ENCODE peak calls at places on chromosomes 12 and 14, in six cellular contexts. X is K562, T is A549, M is NB4, H is GM12878, S is HepG2. U is an unnamed sample.

GRCh38 chr12:76374395-76375020 is 26.3 kb upstream of the BBS10 start:
- DNase-seq in T (peak; percentile 5), M (no peak), H (no peak), X (no peak), S (no peak), U (no peak)

GRCh38 chr12:79725987-79726386 is 35.2 kb upstream of the PAWR start:
- DNase-seq in M (no peak), S (no peak), H (no peak), T (no peak), X (no peak), U (no peak)

GRCh38 chr14:67459336-67459735 is 29.2 kb downstream of the TMEM229B start:
- DNase-seq in S (no peak), X (no peak), H (no peak), T (no peak), M (no peak), U (no peak)

GRCh38 chr14:104320611-104321086 is 182.3 kb downstream of the KIF26A start:
- DNase-seq in S (no peak), M (no peak), T (no peak), X (no peak), H (no peak), U (no peak)

GRCh38 chr12:13913371-13913770 is 68.0 kb downstream of the GRIN2B start:
- DNase-seq in H (no peak), X (no peak), S (no peak), T (peak; percentile 50), M (peak; percentile 5), U (no peak)

GRCh38 chr12:11631288-11631687 is 18.2 kb upstream of the ETV6 start:
- DNase-seq in H (no peak), X (no peak), S (no peak), M (no peak), T (no peak), U (no peak)

GRCh38 chr14:58826845-58827686 is 189.3 kb downstream of the DACT1 start:
- DNase-seq in H (no peak), T (no peak), S (no peak), M (peak; percentile 19), X (no peak), U (no peak)

GRCh38 chr12:102429755-102430154 is 50.6 kb downstream of the IGF1 start:
- DNase-seq in X (peak; percentile 85), S (no peak), H (no peak), T (no peak), M (no peak), U (no peak)

GRCh38 chr12:86931714-86932113 is 675.5 kb upstream of the MGAT4C start:
- DNase-seq in X (no peak), S (no peak), M (no peak), H (no peak), T (no peak), U (no peak)

GRCh38 chr14:66910306-66910705 is 278.9 kb upstream of the GARIN2 start:
- DNase-seq in M (no peak), X (no peak), S (no peak), H (no peak), T (no peak), U (no peak)

GRCh38 chr12:57229041-57229633 is 374 bp upstream of the SHMT2 start:
- DNase-seq in S (no peak), X (no peak), H (no peak), T (no peak), M (peak; percentile 84), U (no peak)

GRCh38 chr12:107320031-107320928 is 226.9 kb upstream of the CRY1 start:
- DNase-seq in X (no peak), T (peak; percentile 81), S (peak; percentile 69), M (peak; percentile 71), H (no peak), U (peak; percentile 14)

GRCh38 chr14:68260121-68260520 is 440.5 kb downstream of the RAD51B start:
- DNase-seq in H (no peak), T (no peak), S (no peak), M (no peak), X (no peak), U (no peak)

GRCh38 chr12:19190292-19191031 is 60.9 kb downstream of the PLEKHA5 start:
- DNase-seq in X (no peak), H (no peak), M (peak; percentile 80), S (no peak), T (no peak), U (peak; percentile 87)

GRCh38 chr14:103584326-103584915 is 21.7 kb downstream of the COA8 start:
- DNase-seq in M (no peak), T (no peak), H (no peak), S (no peak), X (no peak), U (no peak)

GRCh38 chr12:79983492-79983891 is 48.6 kb upstream of the PPP1R12A start:
- DNase-seq in T (peak; percentile 53), M (no peak), S (no peak), H (no peak), X (no peak), U (no peak)

GRCh38 chr14:104929268-104930230 is 4.9 kb downstream of the PLD4 start:
- DNase-seq in S (no peak), X (no peak), M (no peak), H (no peak), T (no peak), U (no peak)

GRCh38 chr14:104353221-104353920 is 215.0 kb downstream of the KIF26A start:
- DNase-seq in X (no peak), H (no peak), M (no peak), T (no peak), S (no peak), U (no peak)

GRCh38 chr14:64444984-64445845 is 20.1 kb upstream of the AKAP5 start:
- DNase-seq in M (peak; percentile 73), X (peak; percentile 16), T (peak; percentile 41), H (peak; percentile 84), S (no peak), U (peak; percentile 84)

GRCh38 chr12:59843260-59843843 is 247.5 kb downstream of the SLC16A7 start:
- DNase-seq in T (no peak), M (no peak), X (no peak), S (no peak), H (no peak), U (no peak)

GRCh38 chr12:56119361-56119796 is 1.3 kb downstream of the ZC3H10 start:
- DNase-seq in T (peak; percentile 94), S (peak; percentile 95), M (peak; percentile 91), H (no peak), X (peak; percentile 93), U (peak; percentile 79)

GRCh38 chr12:16880864-16881285 is 274.9 kb upstream of the LMO3 start:
- DNase-seq in M (no peak), H (no peak), T (peak; percentile 12), S (no peak), X (no peak), U (no peak)

GRCh38 chr12:9647825-9648700 is 21.4 kb upstream of the CLEC2D start:
- DNase-seq in S (peak; percentile 74), T (peak; percentile 74), X (peak; percentile 91), M (peak; percentile 99), H (peak; percentile 89), U (peak; percentile 54)

GRCh38 chr14:80304125-80304766 is 92.9 kb upstream of the DIO2 start:
- DNase-seq in S (no peak), X (no peak), T (no peak), M (no peak), H (no peak), U (no peak)

GRCh38 chr12:46368138-46368537 is 4.4 kb downstream of the SLC38A2 start:
- DNase-seq in T (no peak), S (peak; percentile 73), H (no peak), X (no peak), M (no peak), U (peak; percentile 24)

DNA sequence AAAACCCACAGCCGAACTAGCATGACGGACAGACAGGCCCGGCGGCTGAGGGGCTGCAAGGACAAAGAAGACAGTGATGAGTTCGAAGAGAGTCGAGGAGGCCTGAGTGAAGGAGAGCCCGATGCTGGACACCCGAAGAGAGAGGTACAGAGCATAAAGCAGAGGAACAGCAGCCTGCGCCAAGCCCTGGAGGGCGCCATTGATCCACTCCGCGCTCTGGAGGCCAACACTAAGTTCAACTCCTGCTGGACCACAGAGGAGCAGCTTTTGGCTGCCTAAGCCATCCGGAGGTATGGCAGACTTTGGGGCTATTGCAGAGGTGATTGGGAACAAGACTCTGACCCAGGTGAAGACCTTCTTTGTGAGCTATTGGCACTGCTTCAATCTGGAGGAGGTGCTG is 7.8 kb upstream of the PLXNC1 start:
- DNase-seq in S (peak; percentile 32), X (peak; percentile 71), T (peak; percentile 51), H (no peak), M (peak; percentile 74), U (no peak)
- TF ChIP-seq MYC in S (no peak), X (no peak), T (no peak), H (no peak), M (no peak), U (no peak)

GRCh38 chr14:33714527-33715222 is 236.2 kb downstream of the EGLN3 start:
- DNase-seq in T (no peak), X (no peak), M (no peak), S (no peak), H (no peak), U (peak; percentile 46)
- TF ChIP-seq MYC in T (no peak), X (no peak), M (no peak), S (no peak), H (no peak), U (no peak)

DNA sequence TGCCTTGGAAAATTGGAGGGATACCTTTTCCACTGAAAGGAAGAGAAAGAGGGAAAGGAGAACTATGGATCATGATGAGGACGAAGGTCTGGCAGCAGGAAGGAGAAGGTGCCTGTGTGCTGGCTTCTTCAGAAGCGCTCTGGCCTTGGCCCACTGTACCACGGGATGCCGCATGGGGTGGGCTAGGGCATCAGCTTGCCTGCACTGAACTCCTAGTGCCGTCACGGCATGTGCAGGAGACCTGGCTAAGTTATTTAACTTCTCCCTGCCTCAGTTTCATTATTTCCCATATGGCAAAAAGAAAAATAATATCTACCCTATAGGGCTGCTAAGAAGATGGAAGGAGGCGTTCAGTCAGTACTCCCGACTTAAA is 28.1 kb downstream of the FBXO21 start:
- DNase-seq in X (no peak), M (no peak), T (no peak), S (no peak), H (no peak), U (no peak)
- TF ChIP-seq MYC in X (no peak), M (no peak), T (no peak), S (no peak), H (no peak), U (no peak)

GRCh38 chr14:36974985-36975384 is 197.4 kb downstream of the SLC25A21 start:
- DNase-seq in H (no peak), S (no peak), M (no peak), T (no peak), X (no peak), U (no peak)

GRCh38 chr14:36976571-36977023 is 195.8 kb downstream of the SLC25A21 start:
- DNase-seq in H (no peak), M (peak; percentile 86), S (peak; percentile 45), T (peak; percentile 88), X (peak; percentile 92), U (no peak)

GRCh38 chr14:36979863-36980262 is 192.5 kb downstream of the SLC25A21 start:
- DNase-seq in S (no peak), M (no peak), H (no peak), T (no peak), X (no peak), U (no peak)

GRCh38 chr14:36973806-36974442 is 198.5 kb downstream of the SLC25A21 start:
- DNase-seq in H (no peak), M (no peak), X (peak; percentile 25), T (peak; percentile 82), S (no peak), U (peak; percentile 56)

DNA sequence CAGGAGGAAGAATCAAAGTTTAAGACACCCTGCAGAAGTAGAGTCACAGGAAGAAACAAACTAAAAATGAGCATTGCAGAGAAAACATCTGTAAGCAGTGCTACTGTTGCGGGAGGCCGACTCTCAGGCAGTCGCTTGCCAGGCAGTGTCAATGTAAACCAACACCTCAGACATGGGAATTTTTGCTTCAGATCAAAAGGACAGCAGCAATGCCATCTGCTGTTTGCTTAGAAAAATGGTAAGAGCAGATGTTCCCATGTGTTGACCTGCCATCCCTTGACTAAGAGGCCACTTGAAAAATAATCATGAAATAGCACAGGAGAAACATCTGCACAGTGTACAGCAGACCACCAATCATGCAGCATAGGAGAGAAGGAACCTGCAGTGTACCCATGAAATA is 196.6 kb downstream of the SLC25A21 start:
- DNase-seq in S (peak; percentile 79), H (no peak), M (peak; percentile 44), X (peak; percentile 41), T (peak; percentile 76), U (no peak)
- TF ChIP-seq MYC in S (no peak), H (no peak), M (no peak), X (no peak), T (no peak), U (no peak)

U was measured in endothelial cell of umbilical vein.